ENCODE peak calls at places on chromosomes 2 and 18, in ten cellular contexts. L is breast epithelium, G is transverse colon, Y is A549, S is body of pancreas, V is adrenal gland, W is IMR-90, P is esophagus muscularis mucosa, M is endothelial cell of umbilical vein, Q is H54. C is an unnamed sample.

GRCh38 chr2:168245074-168245825 is 2.1 kb downstream of the STK39 start:
- DNase-seq in L (no peak), G (no peak), Y (no peak), S (no peak), V (no peak), W (no peak), P (no peak), M (peak; percentile 16), Q (no peak), C (no peak)

GRCh38 chr2:224156436-224156835 is 117.3 kb upstream of the SERPINE2 start:
- DNase-seq in L (no peak), G (no peak), Y (no peak), S (no peak), V (no peak), W (no peak), P (no peak), M (no peak), Q (no peak), C (no peak)

GRCh38 chr18:49628993-49629795 is 67.3 kb downstream of the LIPG start:
- DNase-seq in L (no peak), G (peak; percentile 22), Y (no peak), S (peak; percentile 74), V (no peak), W (no peak), P (no peak), M (no peak), Q (no peak), C (peak; percentile 84)

GRCh38 chr2:24824966-24825882 is 32.0 kb downstream of the CENPO start:
- DNase-seq in L (no peak), G (no peak), Y (peak; percentile 60), S (no peak), V (no peak), W (no peak), P (no peak), M (no peak), Q (no peak), C (no peak)

GRCh38 chr2:233039217-233040173 is 7.0 kb downstream of the NEU2 start:
- DNase-seq in L (no peak), G (no peak), Y (no peak), S (no peak), V (no peak), W (no peak), P (no peak), M (no peak), Q (no peak), C (no peak)

GRCh38 chr2:186572705-186573104 is 17.2 kb upstream of the ITGAV start:
- DNase-seq in L (no peak), G (no peak), Y (peak; percentile 85), S (no peak), V (no peak), W (no peak), P (no peak), M (no peak), Q (no peak), C (no peak)

GRCh38 chr2:201904529-201905420 is 98.4 kb downstream of the CDK15 start:
- DNase-seq in L (no peak), G (no peak), Y (no peak), S (no peak), V (no peak), W (peak; percentile 65), P (no peak), M (no peak), Q (no peak), C (no peak)

GRCh38 chr2:240556553-240557100 is 1.2 kb downstream of the ANKMY1 start:
- DNase-seq in L (no peak), G (peak; percentile 37), Y (peak; percentile 71), S (peak; percentile 30), V (peak; percentile 36), W (peak; percentile 37), P (no peak), M (peak; percentile 32), Q (peak; percentile 60), C (no peak)

GRCh38 chr2:164661349-164661748 is 40.1 kb upstream of the GRB14 start:
- DNase-seq in L (no peak), G (no peak), Y (peak; percentile 12), S (no peak), V (no peak), W (peak; percentile 1), P (no peak), M (no peak), Q (no peak), C (no peak)

GRCh38 chr2:72825271-72826155 is at the start of gene EXOC6B:
- DNase-seq in L (peak; percentile 82), G (peak; percentile 95), Y (peak; percentile 93), S (peak; percentile 93), V (peak; percentile 95), W (peak; percentile 85), P (peak; percentile 97), M (peak; percentile 95), Q (peak; percentile 77), C (peak; percentile 83)

GRCh38 chr2:103179800-103180199 is 418.0 kb downstream of the TMEM182 start:
- DNase-seq in L (no peak), G (no peak), Y (no peak), S (peak; percentile 23), V (no peak), W (no peak), P (no peak), M (no peak), Q (no peak), C (no peak)

GRCh38 chr2:175154670-175155082 is 13.3 kb downstream of the ATF2 start:
- DNase-seq in L (no peak), G (no peak), Y (peak; percentile 24), S (no peak), V (no peak), W (peak; percentile 89), P (no peak), M (no peak), Q (peak; percentile 17), C (no peak)

GRCh38 chr2:227411990-227412350 is 24.2 kb upstream of the SCYGR1 start:
- DNase-seq in L (no peak), G (no peak), Y (no peak), S (no peak), V (no peak), W (peak; percentile 36), P (no peak), M (no peak), Q (no peak), C (no peak)

GRCh38 chr2:206084468-206084869 is 1.5 kb downstream of the INO80D start:
- DNase-seq in L (peak; percentile 74), G (peak; percentile 67), Y (peak; percentile 85), S (peak; percentile 56), V (peak; percentile 89), W (peak; percentile 82), P (peak; percentile 94), M (peak; percentile 61), Q (peak; percentile 72), C (peak; percentile 74)
- TF ChIP-seq POLR2A in L (peak; percentile 89), G (peak; percentile 59), Y (peak; percentile 42), S (peak; percentile 53), V (peak; percentile 91), W (peak; percentile 68), P (peak; percentile 52), M (peak; percentile 40), Q (peak; percentile 70), C (peak; percentile 65)

DNA sequence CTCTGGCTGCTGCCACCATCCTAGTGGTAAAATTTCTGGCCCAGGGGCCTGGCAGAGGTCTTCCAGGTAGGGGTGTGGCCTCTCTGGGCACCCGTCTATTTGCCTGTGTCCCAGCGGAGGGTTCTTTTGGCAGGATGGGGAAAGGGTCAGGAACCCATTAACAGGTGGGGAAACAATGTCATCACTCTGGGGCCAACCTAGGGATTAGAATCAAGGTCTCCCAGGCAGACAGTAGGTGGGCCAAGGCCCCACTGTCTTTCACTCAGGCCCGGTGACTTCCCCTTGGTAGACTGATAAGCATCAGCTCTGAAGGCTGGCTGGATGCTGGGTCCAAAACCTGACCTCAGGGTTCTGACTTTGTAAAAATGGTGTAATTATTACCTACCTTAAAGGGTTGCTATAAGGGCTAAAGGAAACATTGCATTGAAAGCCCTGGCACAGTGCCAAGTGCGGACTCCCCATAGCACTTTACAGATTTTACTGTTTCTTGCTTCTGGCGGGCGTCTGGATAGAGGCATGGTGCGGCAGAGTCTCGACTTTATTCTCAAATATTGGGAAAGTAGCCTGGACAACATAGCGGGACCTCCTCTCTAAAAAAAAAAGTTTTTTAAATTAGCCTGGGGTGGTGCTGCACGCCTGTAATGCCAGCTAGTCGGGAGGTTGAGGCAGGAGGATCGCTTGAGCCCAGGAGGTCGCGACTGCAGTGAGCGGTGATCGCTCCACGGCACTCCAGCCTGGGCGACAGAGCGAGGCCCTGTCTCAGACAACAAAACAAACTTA is 2.2 kb downstream of the LBX2 start:
- DNase-seq in L (no peak), G (no peak), Y (no peak), S (no peak), V (no peak), W (no peak), P (no peak), M (no peak), Q (no peak), C (no peak)
- TF ChIP-seq POLR2A in L (no peak), G (no peak), Y (no peak), S (no peak), V (no peak), W (no peak), P (no peak), M (no peak), Q (no peak), C (no peak)

DNA sequence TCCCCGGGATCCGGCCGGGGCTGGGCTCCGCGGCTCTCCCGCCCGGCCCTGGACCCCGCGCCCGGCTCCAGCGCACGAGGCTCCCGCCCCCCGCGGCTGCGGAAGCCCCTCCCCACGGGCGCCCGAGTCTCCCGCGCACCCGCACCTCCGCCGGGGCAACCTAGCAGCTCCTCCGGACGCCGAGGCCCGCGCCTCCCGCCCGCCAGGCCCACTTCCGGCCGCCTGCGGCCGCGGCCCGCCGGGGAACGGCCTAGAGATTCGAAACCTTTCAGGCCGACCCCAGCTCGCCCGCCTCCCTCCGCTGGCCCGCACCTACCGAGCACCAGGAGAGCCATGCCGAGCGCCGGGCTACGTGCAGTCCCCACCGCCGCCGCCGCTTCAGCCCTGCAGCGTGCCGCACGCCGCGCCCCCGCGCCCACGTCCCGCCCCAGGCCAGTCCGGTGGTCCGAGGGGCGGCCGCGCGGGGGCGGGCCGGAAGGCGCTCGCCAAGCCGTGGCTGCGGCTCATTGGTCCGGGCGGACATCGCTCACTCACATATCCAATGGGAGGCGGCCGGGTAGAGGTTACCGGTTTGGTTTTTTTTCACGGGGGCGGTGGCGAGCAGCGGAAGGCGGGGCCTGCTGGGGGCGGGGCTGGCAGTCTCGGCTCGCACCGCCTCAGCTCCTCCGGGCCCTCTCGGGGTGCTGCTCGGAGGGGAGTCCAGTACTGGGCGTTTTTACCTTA is at the start of gene PDIA6:
- DNase-seq in L (peak; percentile 94), G (peak; percentile 98), Y (peak; percentile 97), S (peak; percentile 98), V (peak; percentile 98), W (peak; percentile 95), P (peak; percentile 99), M (peak; percentile 98), Q (peak; percentile 94), C (peak; percentile 96)
- TF ChIP-seq POLR2A in L (no peak), G (peak; percentile 58), Y (peak; percentile 76), S (peak; percentile 63), V (peak; percentile 88), W (peak; percentile 70), P (peak; percentile 47), M (peak; percentile 72), Q (peak; percentile 86), C (peak; percentile 87)

DNA sequence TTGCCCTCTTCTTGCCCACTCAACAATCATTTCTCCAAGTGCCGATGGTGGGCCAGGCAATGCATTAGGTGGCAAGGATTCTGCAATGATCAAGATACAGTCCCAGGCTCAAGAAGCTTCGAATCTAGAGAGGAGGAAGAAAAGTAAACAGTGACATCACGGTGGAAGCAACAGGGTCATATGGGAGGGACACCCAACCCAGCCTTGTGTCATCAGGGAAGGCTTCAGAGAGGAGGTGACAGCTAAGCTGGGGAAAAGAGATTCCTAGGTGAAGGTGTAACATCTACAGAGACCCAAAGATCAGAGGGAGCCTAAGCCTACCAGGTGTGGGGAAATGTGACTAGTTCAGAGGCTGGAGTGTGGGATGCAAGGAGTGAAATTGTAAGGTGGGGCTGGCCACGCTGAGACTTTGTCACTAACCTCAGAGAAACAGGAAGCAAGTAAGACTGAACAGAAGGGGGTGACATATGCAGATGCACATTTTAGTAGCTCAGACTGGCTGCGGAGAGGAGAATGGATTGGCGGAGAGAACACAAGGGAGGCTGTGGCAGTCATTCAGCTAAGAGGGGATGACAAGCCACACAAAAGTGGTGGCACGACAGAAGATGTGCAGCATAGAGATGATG is 104.9 kb downstream of the ANKRD44 start:
- DNase-seq in L (no peak), G (peak; percentile 30), Y (no peak), S (no peak), V (no peak), W (no peak), P (peak; percentile 91), M (no peak), Q (no peak), C (no peak)
- TF ChIP-seq POLR2A in L (no peak), G (peak; percentile 29), Y (no peak), S (no peak), V (no peak), W (no peak), P (no peak), M (no peak), Q (no peak), C (no peak)

C was measured in gastrocnemius medialis.